ENCODE peak calls at places on chromosomes 7 and 10, in four cellular contexts. N, E, Q and I are unnamed samples.

GRCh38 chr7:90312745-90313144 is 8.4 kb downstream of the FAM237B start:
- DNase-seq in E (no peak), N (no peak), Q (peak; percentile 6), I (no peak)

GRCh38 chr7:35349001-35349400 is 95.1 kb upstream of the TBX20 start:
- DNase-seq in Q (no peak), N (no peak), E (no peak), I (no peak)

GRCh38 chr10:83371696-83372490 is 767.4 kb upstream of the GHITM start:
- DNase-seq in Q (no peak), E (no peak), N (no peak), I (no peak)

GRCh38 chr10:14699482-14699881 is 75.2 kb downstream of the FAM107B start:
- DNase-seq in Q (no peak), E (no peak), N (no peak), I (no peak)

GRCh38 chr10:13945760-13946460 is 359.1 kb downstream of the PRPF18 start:
- DNase-seq in E (no peak), Q (no peak), N (no peak), I (no peak)

GRCh38 chr10:79266543-79267312 is 80.5 kb upstream of the PPIF start:
- DNase-seq in N (no peak), Q (no peak), E (peak; percentile 81), I (no peak)

GRCh38 chr7:121752706-121753105 is 120.3 kb upstream of the PTPRZ1 start:
- DNase-seq in E (no peak), N (no peak), Q (peak; percentile 5), I (no peak)

GRCh38 chr10:102596506-102596971 is 47.7 kb upstream of the TRIM8 start:
- DNase-seq in Q (peak; percentile 70), E (no peak), N (peak; percentile 58), I (peak; percentile 75)

GRCh38 chr10:26739087-26739631 is 41.7 kb downstream of the PDSS1 start:
- DNase-seq in E (no peak), N (no peak), Q (no peak), I (no peak)

GRCh38 chr7:105769951-105770628 is 106.3 kb downstream of the ATXN7L1 start:
- DNase-seq in Q (no peak), N (no peak), E (no peak), I (no peak)

GRCh38 chr7:20519641-20520040 is 95.8 kb upstream of the ABCB5 start:
- DNase-seq in N (no peak), E (no peak), Q (no peak), I (no peak)

GRCh38 chr10:63547628-63548356 is 26.6 kb downstream of the REEP3 start:
- DNase-seq in Q (no peak), N (peak; percentile 35), E (no peak), I (no peak)

GRCh38 chr10:71218046-71218832 is 5.9 kb downstream of the UNC5B start:
- DNase-seq in Q (peak; percentile 20), E (no peak), N (peak; percentile 29), I (no peak)
- TF ChIP-seq POLR2AphosphoS2 in Q (no peak), E (no peak), N (no peak), I (no peak)

DNA sequence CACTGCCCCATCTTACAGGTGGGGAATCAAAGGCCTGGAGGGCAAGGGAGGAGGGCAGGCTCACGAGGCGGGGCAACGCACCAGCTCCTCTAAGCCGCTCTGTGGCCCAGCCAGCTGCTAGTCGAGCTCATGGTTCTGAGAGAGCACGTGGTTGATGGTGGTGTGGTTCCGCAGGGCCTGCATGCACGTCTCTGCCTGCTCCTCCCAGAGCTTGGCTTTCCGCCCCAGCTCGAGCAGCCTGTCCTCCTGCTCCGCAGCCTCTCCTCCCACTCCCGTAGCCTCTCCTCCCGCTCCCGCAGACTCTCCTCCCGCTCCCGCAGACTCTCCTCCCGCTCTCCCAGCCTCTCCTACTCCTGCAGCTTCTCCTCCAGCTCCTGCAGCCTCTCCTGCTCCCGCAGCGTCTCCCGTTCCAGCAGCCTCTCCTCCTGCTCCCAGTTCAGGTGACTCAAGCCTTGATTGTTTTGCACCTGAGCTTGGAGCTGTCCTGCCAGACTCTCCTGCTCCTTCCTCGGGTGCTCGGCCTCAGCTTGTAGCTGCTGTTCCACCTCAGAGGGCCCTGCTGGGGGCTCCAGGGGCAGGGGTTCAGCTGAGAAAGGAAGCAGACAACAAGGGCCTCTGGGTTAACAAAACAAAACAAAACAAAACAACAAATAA is 19.1 kb upstream of the MTPAP start:
- DNase-seq in E (no peak), Q (no peak), N (no peak), I (no peak)
- TF ChIP-seq POLR2AphosphoS2 in E (no peak), Q (no peak), N (no peak), I (no peak)

DNA sequence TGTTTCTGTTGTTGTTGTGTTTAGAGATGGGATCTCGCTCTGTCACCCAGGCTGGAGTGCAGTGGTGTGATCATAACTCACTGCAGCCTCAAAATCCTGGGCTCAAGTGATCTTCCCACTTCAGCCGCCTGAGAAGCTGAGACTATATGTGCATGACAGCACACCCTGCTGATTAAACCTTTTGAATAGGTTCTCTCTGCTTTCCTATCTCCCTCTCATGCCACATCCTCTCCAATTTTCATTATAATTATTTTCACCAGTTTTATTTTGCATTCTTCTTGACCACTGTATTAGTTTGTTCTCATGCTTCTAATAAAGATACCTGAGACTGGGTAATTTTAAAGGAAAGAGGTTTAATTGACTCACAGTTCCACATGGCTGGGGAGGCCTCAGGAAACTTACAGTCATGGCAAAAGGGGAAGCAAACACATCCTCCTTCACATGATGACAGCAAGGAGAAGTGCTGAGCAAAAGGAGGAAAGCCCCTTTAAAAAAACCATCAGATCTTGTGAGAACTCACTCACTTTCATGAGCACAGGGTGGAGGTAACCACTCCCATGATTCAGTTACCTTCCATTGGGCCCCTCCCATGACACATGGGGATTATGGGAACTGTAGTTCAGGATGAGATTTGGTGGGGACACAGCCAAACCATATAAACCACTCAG is 12.9 kb downstream of the AGK start:
- DNase-seq in N (peak; percentile 38), Q (no peak), E (peak; percentile 60), I (peak; percentile 6)
- TF ChIP-seq POLR2AphosphoS2 in N (no peak), Q (no peak), E (no peak), I (no peak)

GRCh38 chr7:45992831-45993230 is 71.8 kb upstream of the IGFBP3 start:
- DNase-seq in N (no peak), E (no peak), Q (no peak), I (no peak)
- TF ChIP-seq POLR2AphosphoS2 in N (no peak), E (no peak), Q (no peak), I (no peak)